ENCODE peak calls at places on chromosomes 13 and 19, in ten cellular contexts. One of them, this sample, is unnamed.

GRCh38 chr13:51916419-51916818 is 54.6 kb downstream of the CCDC70 start:
- DNase-seq in stimulated activated CD4-positive, alpha-beta T cell treated with anti-CD3 and anti-CD28 coated beads, Interleukin-1b, Interleukin-23, amount 100 ng/mL, for 48 hours: no peak
- DNase-seq in NCI-H446: no peak
- DNase-seq in uterus: no peak
- DNase-seq in germinal center: no peak
- DNase-seq in fibroblast of lung: no peak
- DNase-seq in progenitor cell of endocrine pancreas: no peak
- DNase-seq in neural progenitor cell: no peak
- DNase-seq in left lung: no peak
- DNase-seq in NCI-H1417: no peak
- DNase-seq in this sample: no peak

GRCh38 chr13:95801825-95802224 is 124.9 kb downstream of the DNAJC3 start:
- DNase-seq in progenitor cell of endocrine pancreas: no peak
- DNase-seq in NCI-H1417: no peak
- DNase-seq in germinal center: no peak
- DNase-seq in stimulated activated CD4-positive, alpha-beta T cell treated with anti-CD3 and anti-CD28 coated beads, Interleukin-1b, Interleukin-23, amount 100 ng/mL, for 48 hours: no peak
- DNase-seq in fibroblast of lung: no peak
- DNase-seq in uterus: no peak
- DNase-seq in left lung: no peak
- DNase-seq in neural progenitor cell: no peak
- DNase-seq in NCI-H446: no peak
- DNase-seq in this sample: no peak

GRCh38 chr19:4581381-4582111 is 22.1 kb upstream of the SEMA6B start:
- DNase-seq in stimulated activated CD4-positive, alpha-beta T cell treated with anti-CD3 and anti-CD28 coated beads, Interleukin-1b, Interleukin-23, amount 100 ng/mL, for 48 hours: no peak
- DNase-seq in germinal center: peak
- DNase-seq in left lung: no peak
- DNase-seq in NCI-H1417: peak
- DNase-seq in neural progenitor cell: peak
- DNase-seq in progenitor cell of endocrine pancreas: no peak
- DNase-seq in uterus: no peak
- DNase-seq in NCI-H446: peak
- DNase-seq in fibroblast of lung: peak
- DNase-seq in this sample: no peak

GRCh38 chr19:6252066-6252465 is 27.7 kb downstream of the MLLT1 start:
- DNase-seq in fibroblast of lung: no peak
- DNase-seq in germinal center: no peak
- DNase-seq in NCI-H446: no peak
- DNase-seq in neural progenitor cell: no peak
- DNase-seq in uterus: no peak
- DNase-seq in NCI-H1417: no peak
- DNase-seq in stimulated activated CD4-positive, alpha-beta T cell treated with anti-CD3 and anti-CD28 coated beads, Interleukin-1b, Interleukin-23, amount 100 ng/mL, for 48 hours: no peak
- DNase-seq in progenitor cell of endocrine pancreas: no peak
- DNase-seq in left lung: no peak
- DNase-seq in this sample: no peak

GRCh38 chr19:27652281-27652680 is 1560.7 kb downstream of the UQCRFS1 start:
- DNase-seq in fibroblast of lung: no peak
- DNase-seq in uterus: no peak
- DNase-seq in progenitor cell of endocrine pancreas: peak
- DNase-seq in neural progenitor cell: no peak
- DNase-seq in stimulated activated CD4-positive, alpha-beta T cell treated with anti-CD3 and anti-CD28 coated beads, Interleukin-1b, Interleukin-23, amount 100 ng/mL, for 48 hours: no peak
- DNase-seq in left lung: no peak
- DNase-seq in NCI-H446: no peak
- DNase-seq in NCI-H1417: no peak
- DNase-seq in germinal center: no peak
- DNase-seq in this sample: no peak

GRCh38 chr19:36939153-36939552 is 23.0 kb downstream of the ZNF568 start:
- DNase-seq in neural progenitor cell: no peak
- DNase-seq in progenitor cell of endocrine pancreas: no peak
- DNase-seq in NCI-H1417: peak
- DNase-seq in NCI-H446: no peak
- DNase-seq in germinal center: no peak
- DNase-seq in uterus: no peak
- DNase-seq in fibroblast of lung: no peak
- DNase-seq in left lung: no peak
- DNase-seq in stimulated activated CD4-positive, alpha-beta T cell treated with anti-CD3 and anti-CD28 coated beads, Interleukin-1b, Interleukin-23, amount 100 ng/mL, for 48 hours: no peak
- DNase-seq in this sample: no peak

GRCh38 chr19:48964205-48965032 is 690 bp upstream of the FTL start:
- DNase-seq in NCI-H446: no peak
- DNase-seq in uterus: no peak
- DNase-seq in neural progenitor cell: peak
- DNase-seq in progenitor cell of endocrine pancreas: no peak
- DNase-seq in left lung: no peak
- DNase-seq in NCI-H1417: peak
- DNase-seq in stimulated activated CD4-positive, alpha-beta T cell treated with anti-CD3 and anti-CD28 coated beads, Interleukin-1b, Interleukin-23, amount 100 ng/mL, for 48 hours: peak
- DNase-seq in fibroblast of lung: peak
- DNase-seq in germinal center: no peak
- DNase-seq in this sample: no peak

GRCh38 chr13:65834897-65835296 is 1395.2 kb downstream of the PCDH9 start:
- DNase-seq in fibroblast of lung: no peak
- DNase-seq in stimulated activated CD4-positive, alpha-beta T cell treated with anti-CD3 and anti-CD28 coated beads, Interleukin-1b, Interleukin-23, amount 100 ng/mL, for 48 hours: no peak
- DNase-seq in NCI-H1417: no peak
- DNase-seq in progenitor cell of endocrine pancreas: no peak
- DNase-seq in uterus: no peak
- DNase-seq in germinal center: no peak
- DNase-seq in left lung: no peak
- DNase-seq in neural progenitor cell: no peak
- DNase-seq in NCI-H446: no peak
- DNase-seq in this sample: no peak

GRCh38 chr19:7117248-7117647 is 47.7 kb downstream of the ZNF557 start:
- DNase-seq in NCI-H446: no peak
- DNase-seq in germinal center: no peak
- DNase-seq in fibroblast of lung: no peak
- DNase-seq in progenitor cell of endocrine pancreas: no peak
- DNase-seq in uterus: no peak
- DNase-seq in left lung: no peak
- DNase-seq in neural progenitor cell: no peak
- DNase-seq in NCI-H1417: no peak
- DNase-seq in stimulated activated CD4-positive, alpha-beta T cell treated with anti-CD3 and anti-CD28 coated beads, Interleukin-1b, Interleukin-23, amount 100 ng/mL, for 48 hours: no peak
- DNase-seq in this sample: no peak